ENCODE peak calls at places on chromosomes 1 and 21, in ten cellular contexts. One of them, this sample, is unnamed.

GRCh38 chr1:197423006-197423405 is 155.0 kb downstream of the CRB1 start:
- DNase-seq in WTC11: no peak
- DNase-seq in pancreas: no peak
- DNase-seq in adrenal gland: no peak
- DNase-seq in glutamatergic neuron: no peak
- DNase-seq in GM20000: no peak
- DNase-seq in choroid plexus epithelial cell: peak; percentile 65
- DNase-seq in HepG2: no peak
- DNase-seq in CD4-positive, alpha-beta T cell: no peak
- DNase-seq in RWPE2: no peak
- DNase-seq in this sample: peak; percentile 70

GRCh38 chr1:53572061-53572801 is 113.0 kb downstream of the DMRTB1 start:
- DNase-seq in WTC11: peak; percentile 12
- DNase-seq in pancreas: no peak
- DNase-seq in adrenal gland: peak; percentile 40
- DNase-seq in glutamatergic neuron: peak; percentile 16
- DNase-seq in GM20000: no peak
- DNase-seq in choroid plexus epithelial cell: peak; percentile 58
- DNase-seq in HepG2: no peak
- DNase-seq in CD4-positive, alpha-beta T cell: no peak
- DNase-seq in RWPE2: peak; percentile 71
- DNase-seq in this sample: peak; percentile 42

GRCh38 chr1:224730540-224730939 is 114.4 kb downstream of the CNIH3 start:
- DNase-seq in WTC11: no peak
- DNase-seq in pancreas: no peak
- DNase-seq in adrenal gland: no peak
- DNase-seq in glutamatergic neuron: no peak
- DNase-seq in GM20000: no peak
- DNase-seq in choroid plexus epithelial cell: no peak
- DNase-seq in HepG2: no peak
- DNase-seq in CD4-positive, alpha-beta T cell: no peak
- DNase-seq in RWPE2: no peak
- DNase-seq in this sample: no peak

GRCh38 chr1:183699643-183700160 is 46.6 kb upstream of the APOBEC4 start:
- DNase-seq in WTC11: no peak
- DNase-seq in pancreas: no peak
- DNase-seq in adrenal gland: no peak
- DNase-seq in glutamatergic neuron: no peak
- DNase-seq in GM20000: no peak
- DNase-seq in choroid plexus epithelial cell: peak; percentile 74
- DNase-seq in HepG2: peak; percentile 99
- DNase-seq in CD4-positive, alpha-beta T cell: no peak
- DNase-seq in RWPE2: no peak
- DNase-seq in this sample: peak; percentile 34

GRCh38 chr1:220156620-220157146 is 62.8 kb downstream of the IARS2 start:
- DNase-seq in WTC11: no peak
- DNase-seq in pancreas: no peak
- DNase-seq in adrenal gland: no peak
- DNase-seq in glutamatergic neuron: no peak
- DNase-seq in GM20000: no peak
- DNase-seq in choroid plexus epithelial cell: no peak
- DNase-seq in HepG2: no peak
- DNase-seq in CD4-positive, alpha-beta T cell: no peak
- DNase-seq in RWPE2: no peak
- DNase-seq in this sample: no peak

GRCh38 chr21:16279658-16280581 is 550.1 kb downstream of the USP25 start:
- DNase-seq in WTC11: peak; percentile 25
- DNase-seq in pancreas: no peak
- DNase-seq in adrenal gland: peak; percentile 63
- DNase-seq in glutamatergic neuron: no peak
- DNase-seq in GM20000: no peak
- DNase-seq in choroid plexus epithelial cell: peak; percentile 93
- DNase-seq in HepG2: no peak
- DNase-seq in CD4-positive, alpha-beta T cell: no peak
- DNase-seq in RWPE2: no peak
- DNase-seq in this sample: peak; percentile 63

GRCh38 chr1:150236614-150236934 is 662 bp upstream of the ANP32E start:
- DNase-seq in WTC11: no peak
- DNase-seq in pancreas: no peak
- DNase-seq in adrenal gland: no peak
- DNase-seq in glutamatergic neuron: no peak
- DNase-seq in GM20000: no peak
- DNase-seq in choroid plexus epithelial cell: no peak
- DNase-seq in HepG2: no peak
- DNase-seq in CD4-positive, alpha-beta T cell: no peak
- DNase-seq in RWPE2: no peak
- DNase-seq in this sample: no peak

GRCh38 chr1:162976628-162977027 is 92.5 kb upstream of the RGS4 start:
- DNase-seq in WTC11: no peak
- DNase-seq in pancreas: no peak
- DNase-seq in adrenal gland: no peak
- DNase-seq in glutamatergic neuron: no peak
- DNase-seq in GM20000: no peak
- DNase-seq in choroid plexus epithelial cell: no peak
- DNase-seq in HepG2: no peak
- DNase-seq in CD4-positive, alpha-beta T cell: no peak
- DNase-seq in RWPE2: no peak
- DNase-seq in this sample: no peak

GRCh38 chr1:247102381-247102780 is 1.8 kb downstream of the ZNF669 start:
- DNase-seq in WTC11: no peak
- DNase-seq in pancreas: no peak
- DNase-seq in adrenal gland: no peak
- DNase-seq in glutamatergic neuron: no peak
- DNase-seq in GM20000: no peak
- DNase-seq in choroid plexus epithelial cell: peak; percentile 49
- DNase-seq in HepG2: no peak
- DNase-seq in CD4-positive, alpha-beta T cell: no peak
- DNase-seq in RWPE2: no peak
- DNase-seq in this sample: peak; percentile 70

GRCh38 chr1:57186455-57186854 is 220.6 kb upstream of the C8B start:
- DNase-seq in WTC11: no peak
- DNase-seq in pancreas: no peak
- DNase-seq in adrenal gland: no peak
- DNase-seq in glutamatergic neuron: no peak
- DNase-seq in GM20000: no peak
- DNase-seq in choroid plexus epithelial cell: no peak
- DNase-seq in HepG2: no peak
- DNase-seq in CD4-positive, alpha-beta T cell: no peak
- DNase-seq in RWPE2: no peak
- DNase-seq in this sample: no peak

GRCh38 chr1:180974236-180974635 is 48.4 kb downstream of the STX6 start:
- DNase-seq in WTC11: no peak
- DNase-seq in pancreas: no peak
- DNase-seq in adrenal gland: no peak
- DNase-seq in glutamatergic neuron: no peak
- DNase-seq in GM20000: no peak
- DNase-seq in choroid plexus epithelial cell: no peak
- DNase-seq in HepG2: no peak
- DNase-seq in CD4-positive, alpha-beta T cell: no peak
- DNase-seq in RWPE2: no peak
- DNase-seq in this sample: no peak

GRCh38 chr21:43360441-43361126 is 66.3 kb downstream of the SIK1 start:
- DNase-seq in WTC11: no peak
- DNase-seq in pancreas: no peak
- DNase-seq in adrenal gland: no peak
- DNase-seq in glutamatergic neuron: peak; percentile 17
- DNase-seq in GM20000: no peak
- DNase-seq in choroid plexus epithelial cell: no peak
- DNase-seq in HepG2: no peak
- DNase-seq in CD4-positive, alpha-beta T cell: no peak
- DNase-seq in RWPE2: no peak
- DNase-seq in this sample: no peak

GRCh38 chr1:243253927-243254232 is 1.2 kb downstream of the CEP170 start:
- DNase-seq in WTC11: no peak
- DNase-seq in pancreas: no peak
- DNase-seq in adrenal gland: no peak
- DNase-seq in glutamatergic neuron: no peak
- DNase-seq in GM20000: no peak
- DNase-seq in choroid plexus epithelial cell: no peak
- DNase-seq in HepG2: peak; percentile 12
- DNase-seq in CD4-positive, alpha-beta T cell: no peak
- DNase-seq in RWPE2: no peak
- DNase-seq in this sample: no peak

GRCh38 chr1:167722152-167722869 is 529 bp downstream of the MPZL1 start:
- DNase-seq in WTC11: peak; percentile 54
- DNase-seq in pancreas: peak; percentile 62
- DNase-seq in adrenal gland: peak; percentile 51
- DNase-seq in glutamatergic neuron: no peak
- DNase-seq in GM20000: no peak
- DNase-seq in choroid plexus epithelial cell: peak; percentile 33
- DNase-seq in HepG2: peak; percentile 27
- DNase-seq in CD4-positive, alpha-beta T cell: no peak
- DNase-seq in RWPE2: no peak
- DNase-seq in this sample: peak; percentile 42

GRCh38 chr1:17741052-17741451 is 14.1 kb upstream of the ACTL8 start:
- DNase-seq in WTC11: no peak
- DNase-seq in pancreas: no peak
- DNase-seq in adrenal gland: no peak
- DNase-seq in glutamatergic neuron: no peak
- DNase-seq in GM20000: no peak
- DNase-seq in choroid plexus epithelial cell: no peak
- DNase-seq in HepG2: no peak
- DNase-seq in CD4-positive, alpha-beta T cell: no peak
- DNase-seq in RWPE2: no peak
- DNase-seq in this sample: no peak

DNA sequence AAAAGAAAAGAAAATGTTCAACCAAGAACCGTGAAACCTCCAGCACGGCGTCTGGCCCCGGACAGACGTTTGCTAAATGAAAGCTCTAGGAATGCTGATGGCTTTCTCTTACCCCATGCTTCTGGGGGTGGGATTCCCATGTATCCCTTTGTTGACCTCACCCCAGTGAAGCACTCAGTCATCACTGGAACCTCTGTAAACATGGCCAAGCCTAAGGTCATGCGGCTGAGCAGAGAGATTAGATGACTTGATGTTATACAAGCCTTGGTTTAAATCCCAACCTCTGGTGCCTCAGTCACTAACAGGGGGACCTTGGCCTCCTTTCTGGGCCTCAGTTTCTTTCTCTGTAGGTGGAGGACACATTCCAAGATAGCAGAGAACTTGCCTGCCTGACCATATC is 2.8 kb upstream of the MYOM3 start:
- DNase-seq in WTC11: no peak
- DNase-seq in pancreas: no peak
- DNase-seq in adrenal gland: no peak
- DNase-seq in glutamatergic neuron: no peak
- DNase-seq in GM20000: no peak
- DNase-seq in choroid plexus epithelial cell: no peak
- DNase-seq in HepG2: peak; percentile 71
- DNase-seq in CD4-positive, alpha-beta T cell: no peak
- DNase-seq in RWPE2: no peak
- DNase-seq in this sample: no peak
- TF ChIP-seq CTCF in WTC11: no peak
- TF ChIP-seq CTCF in pancreas: no peak
- TF ChIP-seq CTCF in adrenal gland: no peak
- TF ChIP-seq CTCF in glutamatergic neuron: no peak
- TF ChIP-seq CTCF in GM20000: no peak
- TF ChIP-seq CTCF in choroid plexus epithelial cell: no peak
- TF ChIP-seq CTCF in HepG2: no peak
- TF ChIP-seq CTCF in CD4-positive, alpha-beta T cell: no peak
- TF ChIP-seq CTCF in RWPE2: no peak
- TF ChIP-seq CTCF in this sample: no peak

GRCh38 chr1:206933333-206933945 is 11.7 kb upstream of the FCMR start:
- DNase-seq in WTC11: peak; percentile 85
- DNase-seq in pancreas: no peak
- DNase-seq in adrenal gland: peak; percentile 56
- DNase-seq in glutamatergic neuron: peak; percentile 28
- DNase-seq in GM20000: peak; percentile 64
- DNase-seq in choroid plexus epithelial cell: peak; percentile 19
- DNase-seq in HepG2: no peak
- DNase-seq in CD4-positive, alpha-beta T cell: peak; percentile 57
- DNase-seq in RWPE2: no peak
- DNase-seq in this sample: peak; percentile 30
- TF ChIP-seq CTCF in WTC11: peak; percentile 64
- TF ChIP-seq CTCF in pancreas: peak; percentile 43
- TF ChIP-seq CTCF in adrenal gland: peak; percentile 31
- TF ChIP-seq CTCF in glutamatergic neuron: peak; percentile 53
- TF ChIP-seq CTCF in GM20000: peak; percentile 78
- TF ChIP-seq CTCF in choroid plexus epithelial cell: peak; percentile 61
- TF ChIP-seq CTCF in HepG2: peak; percentile 60
- TF ChIP-seq CTCF in CD4-positive, alpha-beta T cell: peak; percentile 91
- TF ChIP-seq CTCF in RWPE2: no peak
- TF ChIP-seq CTCF in this sample: peak; percentile 63

DNA sequence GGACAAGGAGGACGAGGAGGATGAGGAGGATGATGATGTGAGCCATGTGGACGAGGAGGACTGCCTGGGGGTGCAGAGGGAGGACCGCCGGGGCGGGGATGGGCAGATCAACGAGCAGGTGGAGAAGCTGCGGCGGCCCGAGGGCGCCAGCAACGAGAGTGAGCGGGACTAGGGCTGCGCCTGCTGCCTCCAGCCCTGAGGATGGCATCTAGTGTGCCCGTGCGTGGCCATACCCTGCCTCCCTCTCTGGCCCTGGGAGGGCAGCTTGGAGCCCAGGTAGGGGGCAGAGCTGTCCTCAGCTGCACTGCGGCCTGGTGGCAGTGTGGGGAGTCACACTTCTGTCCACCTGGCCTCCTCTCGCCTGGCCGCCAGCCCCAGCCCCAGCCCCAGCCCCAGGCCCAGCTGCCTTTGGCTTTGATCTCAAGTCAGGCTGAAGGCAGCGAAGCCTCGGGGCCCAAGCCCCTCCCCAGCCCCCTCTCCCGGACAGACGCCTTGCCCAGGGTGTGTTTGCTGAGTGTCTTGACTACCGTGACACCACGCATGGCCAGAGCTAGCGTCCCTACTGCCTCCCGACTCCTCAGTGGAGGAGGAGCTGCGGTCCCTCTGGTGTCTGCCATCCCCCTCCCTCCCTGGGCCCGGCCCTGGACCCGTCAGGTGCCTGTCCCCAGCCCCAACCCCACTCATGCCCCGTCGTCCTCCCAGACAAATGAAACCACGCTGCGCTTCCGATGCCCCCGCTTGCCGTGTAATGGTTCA is 155.2 kb downstream of the PEX14 start:
- DNase-seq in WTC11: peak; percentile 31
- DNase-seq in pancreas: no peak
- DNase-seq in adrenal gland: no peak
- DNase-seq in glutamatergic neuron: peak; percentile 19
- DNase-seq in GM20000: no peak
- DNase-seq in choroid plexus epithelial cell: no peak
- DNase-seq in HepG2: no peak
- DNase-seq in CD4-positive, alpha-beta T cell: no peak
- DNase-seq in RWPE2: peak; percentile 61
- DNase-seq in this sample: no peak
- TF ChIP-seq CTCF in WTC11: no peak
- TF ChIP-seq CTCF in pancreas: no peak
- TF ChIP-seq CTCF in adrenal gland: no peak
- TF ChIP-seq CTCF in glutamatergic neuron: no peak
- TF ChIP-seq CTCF in GM20000: no peak
- TF ChIP-seq CTCF in choroid plexus epithelial cell: no peak
- TF ChIP-seq CTCF in HepG2: peak; percentile 32
- TF ChIP-seq CTCF in CD4-positive, alpha-beta T cell: no peak
- TF ChIP-seq CTCF in RWPE2: no peak
- TF ChIP-seq CTCF in this sample: no peak

GRCh38 chr1:175824079-175824478 is 80.7 kb upstream of the TNR start:
- DNase-seq in WTC11: peak; percentile 88
- DNase-seq in pancreas: peak; percentile 20
- DNase-seq in adrenal gland: peak; percentile 23
- DNase-seq in glutamatergic neuron: peak; percentile 48
- DNase-seq in GM20000: no peak
- DNase-seq in choroid plexus epithelial cell: no peak
- DNase-seq in HepG2: no peak
- DNase-seq in CD4-positive, alpha-beta T cell: no peak
- DNase-seq in RWPE2: no peak
- DNase-seq in this sample: no peak
- TF ChIP-seq CTCF in WTC11: peak; percentile 65
- TF ChIP-seq CTCF in pancreas: no peak
- TF ChIP-seq CTCF in adrenal gland: no peak
- TF ChIP-seq CTCF in glutamatergic neuron: peak; percentile 22
- TF ChIP-seq CTCF in GM20000: peak; percentile 7
- TF ChIP-seq CTCF in choroid plexus epithelial cell: peak; percentile 9
- TF ChIP-seq CTCF in HepG2: peak; percentile 36
- TF ChIP-seq CTCF in CD4-positive, alpha-beta T cell: no peak
- TF ChIP-seq CTCF in RWPE2: no peak
- TF ChIP-seq CTCF in this sample: no peak

This sample was measured in cardiac fibroblast.